ENCODE peak calls at places on chromosome 20, in four cellular contexts. One of them, this sample, is unnamed.

GRCh38 chr20:13777171-13777601 is 7.5 kb downstream of the ESF1 start:
- DNase-seq in GM23248: peak; percentile 54
- DNase-seq in Calu3: no peak
- DNase-seq in stimulated activated CD4-positive, alpha-beta T cell treated with anti-CD3 and anti-CD28 coated beads, Interleukin-2, amount 100 ng/mL, for 48 hours: no peak
- DNase-seq in this sample: no peak

GRCh38 chr20:63941282-63942060 is 14.7 kb downstream of the UCKL1 start:
- DNase-seq in GM23248: peak; percentile 31
- DNase-seq in Calu3: no peak
- DNase-seq in stimulated activated CD4-positive, alpha-beta T cell treated with anti-CD3 and anti-CD28 coated beads, Interleukin-2, amount 100 ng/mL, for 48 hours: peak; percentile 44
- DNase-seq in this sample: no peak

GRCh38 chr20:2610326-2610725 is 42.1 kb upstream of the NOP56 start:
- DNase-seq in GM23248: no peak
- DNase-seq in Calu3: no peak
- DNase-seq in stimulated activated CD4-positive, alpha-beta T cell treated with anti-CD3 and anti-CD28 coated beads, Interleukin-2, amount 100 ng/mL, for 48 hours: no peak
- DNase-seq in this sample: no peak

GRCh38 chr20:59835057-59835447 is 98.4 kb downstream of the SYCP2 start:
- DNase-seq in GM23248: no peak
- DNase-seq in Calu3: no peak
- DNase-seq in stimulated activated CD4-positive, alpha-beta T cell treated with anti-CD3 and anti-CD28 coated beads, Interleukin-2, amount 100 ng/mL, for 48 hours: no peak
- DNase-seq in this sample: no peak

GRCh38 chr20:1926237-1926636 is 31.0 kb downstream of the SIRPA start:
- DNase-seq in GM23248: no peak
- DNase-seq in Calu3: no peak
- DNase-seq in stimulated activated CD4-positive, alpha-beta T cell treated with anti-CD3 and anti-CD28 coated beads, Interleukin-2, amount 100 ng/mL, for 48 hours: no peak
- DNase-seq in this sample: no peak

GRCh38 chr20:48457261-48458002 is 370.4 kb downstream of the PREX1 start:
- DNase-seq in GM23248: no peak
- DNase-seq in Calu3: no peak
- DNase-seq in stimulated activated CD4-positive, alpha-beta T cell treated with anti-CD3 and anti-CD28 coated beads, Interleukin-2, amount 100 ng/mL, for 48 hours: no peak
- DNase-seq in this sample: no peak

GRCh38 chr20:62496525-62497218 is 20.9 kb upstream of the GATA5 start:
- DNase-seq in GM23248: peak; percentile 18
- DNase-seq in Calu3: peak; percentile 66
- DNase-seq in stimulated activated CD4-positive, alpha-beta T cell treated with anti-CD3 and anti-CD28 coated beads, Interleukin-2, amount 100 ng/mL, for 48 hours: peak; percentile 24
- DNase-seq in this sample: peak; percentile 49

GRCh38 chr20:2658414-2659354 is 5.3 kb downstream of the IDH3B start:
- DNase-seq in GM23248: no peak
- DNase-seq in Calu3: no peak
- DNase-seq in stimulated activated CD4-positive, alpha-beta T cell treated with anti-CD3 and anti-CD28 coated beads, Interleukin-2, amount 100 ng/mL, for 48 hours: no peak
- DNase-seq in this sample: no peak

GRCh38 chr20:6711950-6712634 is 55.4 kb upstream of the BMP2 start:
- DNase-seq in GM23248: no peak
- DNase-seq in Calu3: peak; percentile 27
- DNase-seq in stimulated activated CD4-positive, alpha-beta T cell treated with anti-CD3 and anti-CD28 coated beads, Interleukin-2, amount 100 ng/mL, for 48 hours: no peak
- DNase-seq in this sample: no peak

GRCh38 chr20:58228484-58229197 is at the start of gene ANKRD60:
- DNase-seq in GM23248: peak; percentile 59
- DNase-seq in Calu3: no peak
- DNase-seq in stimulated activated CD4-positive, alpha-beta T cell treated with anti-CD3 and anti-CD28 coated beads, Interleukin-2, amount 100 ng/mL, for 48 hours: peak; percentile 34
- DNase-seq in this sample: no peak

GRCh38 chr20:50932016-50932338 is 740 bp upstream of the ADNP start:
- DNase-seq in GM23248: no peak
- DNase-seq in Calu3: no peak
- DNase-seq in stimulated activated CD4-positive, alpha-beta T cell treated with anti-CD3 and anti-CD28 coated beads, Interleukin-2, amount 100 ng/mL, for 48 hours: no peak
- DNase-seq in this sample: no peak

GRCh38 chr20:52404676-52405075 is 213.1 kb upstream of the ZFP64 start:
- DNase-seq in GM23248: no peak
- DNase-seq in Calu3: no peak
- DNase-seq in stimulated activated CD4-positive, alpha-beta T cell treated with anti-CD3 and anti-CD28 coated beads, Interleukin-2, amount 100 ng/mL, for 48 hours: no peak
- DNase-seq in this sample: no peak

GRCh38 chr20:17612287-17612974 is 42.6 kb downstream of the DSTN start:
- DNase-seq in GM23248: peak; percentile 80
- DNase-seq in Calu3: no peak
- DNase-seq in stimulated activated CD4-positive, alpha-beta T cell treated with anti-CD3 and anti-CD28 coated beads, Interleukin-2, amount 100 ng/mL, for 48 hours: no peak
- DNase-seq in this sample: no peak

GRCh38 chr20:6612615-6612917 is 154.9 kb upstream of the BMP2 start:
- DNase-seq in GM23248: no peak
- DNase-seq in Calu3: no peak
- DNase-seq in stimulated activated CD4-positive, alpha-beta T cell treated with anti-CD3 and anti-CD28 coated beads, Interleukin-2, amount 100 ng/mL, for 48 hours: no peak
- DNase-seq in this sample: no peak

GRCh38 chr20:49846206-49846807 is 33.7 kb downstream of the SLC9A8 start:
- DNase-seq in GM23248: peak; percentile 80
- DNase-seq in Calu3: peak; percentile 82
- DNase-seq in stimulated activated CD4-positive, alpha-beta T cell treated with anti-CD3 and anti-CD28 coated beads, Interleukin-2, amount 100 ng/mL, for 48 hours: peak; percentile 48
- DNase-seq in this sample: peak; percentile 53

GRCh38 chr20:18679020-18679419 is 91.2 kb downstream of the DTD1 start:
- DNase-seq in GM23248: peak; percentile 4
- DNase-seq in Calu3: no peak
- DNase-seq in stimulated activated CD4-positive, alpha-beta T cell treated with anti-CD3 and anti-CD28 coated beads, Interleukin-2, amount 100 ng/mL, for 48 hours: no peak
- DNase-seq in this sample: peak; percentile 5

GRCh38 chr20:34569598-34569997 is 11.1 kb downstream of the MAP1LC3A start:
- DNase-seq in GM23248: peak; percentile 46
- DNase-seq in Calu3: no peak
- DNase-seq in stimulated activated CD4-positive, alpha-beta T cell treated with anti-CD3 and anti-CD28 coated beads, Interleukin-2, amount 100 ng/mL, for 48 hours: no peak
- DNase-seq in this sample: no peak

GRCh38 chr20:19903168-19903676 is 113.9 kb upstream of the NAA20 start:
- DNase-seq in GM23248: no peak
- DNase-seq in Calu3: no peak
- DNase-seq in stimulated activated CD4-positive, alpha-beta T cell treated with anti-CD3 and anti-CD28 coated beads, Interleukin-2, amount 100 ng/mL, for 48 hours: no peak
- DNase-seq in this sample: no peak

GRCh38 chr20:9119776-9120175 is 50.9 kb downstream of the PLCB4 start:
- DNase-seq in GM23248: no peak
- DNase-seq in Calu3: no peak
- DNase-seq in stimulated activated CD4-positive, alpha-beta T cell treated with anti-CD3 and anti-CD28 coated beads, Interleukin-2, amount 100 ng/mL, for 48 hours: no peak
- DNase-seq in this sample: no peak

GRCh38 chr20:25525857-25526256 is 59.5 kb downstream of the NINL start:
- DNase-seq in GM23248: peak; percentile 98
- DNase-seq in Calu3: no peak
- DNase-seq in stimulated activated CD4-positive, alpha-beta T cell treated with anti-CD3 and anti-CD28 coated beads, Interleukin-2, amount 100 ng/mL, for 48 hours: no peak
- DNase-seq in this sample: no peak

GRCh38 chr20:18831830-18832229 is 18.2 kb downstream of the SCP2D1 start:
- DNase-seq in GM23248: peak; percentile 20
- DNase-seq in Calu3: no peak
- DNase-seq in stimulated activated CD4-positive, alpha-beta T cell treated with anti-CD3 and anti-CD28 coated beads, Interleukin-2, amount 100 ng/mL, for 48 hours: no peak
- DNase-seq in this sample: no peak

GRCh38 chr20:42024653-42025052 is 406.5 kb upstream of the CHD6 start:
- DNase-seq in GM23248: no peak
- DNase-seq in Calu3: no peak
- DNase-seq in stimulated activated CD4-positive, alpha-beta T cell treated with anti-CD3 and anti-CD28 coated beads, Interleukin-2, amount 100 ng/mL, for 48 hours: no peak
- DNase-seq in this sample: peak; percentile 34

GRCh38 chr20:24682496-24683090 is 213.2 kb downstream of the SYNDIG1 start:
- DNase-seq in GM23248: no peak
- DNase-seq in Calu3: no peak
- DNase-seq in stimulated activated CD4-positive, alpha-beta T cell treated with anti-CD3 and anti-CD28 coated beads, Interleukin-2, amount 100 ng/mL, for 48 hours: no peak
- DNase-seq in this sample: no peak

GRCh38 chr20:36317675-36318074 is 11.5 kb downstream of the DLGAP4 start:
- DNase-seq in GM23248: no peak
- DNase-seq in Calu3: no peak
- DNase-seq in stimulated activated CD4-positive, alpha-beta T cell treated with anti-CD3 and anti-CD28 coated beads, Interleukin-2, amount 100 ng/mL, for 48 hours: no peak
- DNase-seq in this sample: no peak

GRCh38 chr20:5096463-5096862 is 23.3 kb downstream of the PCNA start:
- DNase-seq in GM23248: no peak
- DNase-seq in Calu3: no peak
- DNase-seq in stimulated activated CD4-positive, alpha-beta T cell treated with anti-CD3 and anti-CD28 coated beads, Interleukin-2, amount 100 ng/mL, for 48 hours: no peak
- DNase-seq in this sample: no peak

GRCh38 chr20:11676618-11677289 is 240.9 kb upstream of the BTBD3 start:
- DNase-seq in GM23248: peak; percentile 68
- DNase-seq in Calu3: peak; percentile 61
- DNase-seq in stimulated activated CD4-positive, alpha-beta T cell treated with anti-CD3 and anti-CD28 coated beads, Interleukin-2, amount 100 ng/mL, for 48 hours: peak; percentile 12
- DNase-seq in this sample: peak; percentile 75